ENCODE peak calls at places on chromosome 2, in six cellular contexts. K, O, H, X, Q and M are unnamed samples.

GRCh38 chr2:169106563-169107545 is 37.5 kb downstream of the DHRS9 start:
- DNase-seq in K (no peak), O (no peak), H (no peak), X (no peak), Q (no peak), M (no peak)

GRCh38 chr2:240620149-240620731 is 5.0 kb upstream of the GPR35 start:
- DNase-seq in K (no peak), O (no peak), H (no peak), X (no peak), Q (peak), M (peak)

GRCh38 chr2:120445431-120446143 is 99.7 kb downstream of the INHBB start:
- DNase-seq in K (peak), O (no peak), H (no peak), X (no peak), Q (peak), M (no peak)

GRCh38 chr2:181354626-181355025 is 102.6 kb upstream of the ITGA4 start:
- DNase-seq in K (no peak), O (no peak), H (no peak), X (no peak), Q (no peak), M (no peak)

GRCh38 chr2:48435909-48436308 is 94.0 kb upstream of the STON1 start:
- DNase-seq in K (no peak), O (no peak), H (no peak), X (no peak), Q (no peak), M (no peak)

GRCh38 chr2:239706407-239706806 is 305.6 kb upstream of the HDAC4 start:
- DNase-seq in K (no peak), O (no peak), H (no peak), X (no peak), Q (no peak), M (no peak)

GRCh38 chr2:100818606-100819364 is 1.2 kb upstream of the NPAS2 start:
- DNase-seq in K (peak), O (peak), H (peak), X (peak), Q (no peak), M (peak)

GRCh38 chr2:169366066-169366465 is 3.7 kb upstream of the LRP2 start:
- DNase-seq in K (no peak), O (no peak), H (no peak), X (no peak), Q (no peak), M (no peak)

GRCh38 chr2:6913415-6914157 is 3.6 kb upstream of the RNF144A start:
- DNase-seq in K (no peak), O (no peak), H (no peak), X (no peak), Q (no peak), M (no peak)

GRCh38 chr2:172680595-172681176 is 55.0 kb upstream of the RAPGEF4 start:
- DNase-seq in K (no peak), O (no peak), H (peak), X (no peak), Q (no peak), M (no peak)

GRCh38 chr2:156383798-156384197 is 51.3 kb upstream of the NR4A2 start:
- DNase-seq in K (no peak), O (no peak), H (no peak), X (no peak), Q (no peak), M (no peak)

GRCh38 chr2:101520246-101520645 is 45.3 kb upstream of the RFX8 start:
- DNase-seq in K (no peak), O (no peak), H (peak), X (no peak), Q (no peak), M (no peak)

GRCh38 chr2:26000561-26001211 is 18.4 kb upstream of the KIF3C start:
- DNase-seq in K (no peak), O (no peak), H (no peak), X (no peak), Q (no peak), M (no peak)

GRCh38 chr2:1868683-1869141 is 124.4 kb upstream of the PXDN start:
- DNase-seq in K (no peak), O (peak), H (no peak), X (no peak), Q (no peak), M (no peak)

GRCh38 chr2:75054296-75054695 is 95.9 kb downstream of the POLE4 start:
- DNase-seq in K (no peak), O (no peak), H (no peak), X (no peak), Q (no peak), M (no peak)

GRCh38 chr2:64857581-64858471 is 131.4 kb upstream of the SLC1A4 start:
- DNase-seq in K (no peak), O (peak), H (no peak), X (no peak), Q (no peak), M (peak)

GRCh38 chr2:239308696-239309397 is 92.0 kb downstream of the HDAC4 start:
- DNase-seq in K (no peak), O (no peak), H (no peak), X (no peak), Q (peak), M (peak)

GRCh38 chr2:195251221-195251620 is 405.8 kb upstream of the SLC39A10 start:
- DNase-seq in K (no peak), O (no peak), H (peak), X (no peak), Q (no peak), M (no peak)

GRCh38 chr2:134235771-134236170 is 18.1 kb upstream of the MGAT5 start:
- DNase-seq in K (no peak), O (no peak), H (no peak), X (no peak), Q (no peak), M (no peak)

GRCh38 chr2:169840747-169841142 is 13.5 kb downstream of the UBR3 start:
- DNase-seq in K (no peak), O (no peak), H (no peak), X (no peak), Q (no peak), M (no peak)

GRCh38 chr2:172080641-172081230 is 4.6 kb upstream of the DLX1 start:
- DNase-seq in K (no peak), O (no peak), H (no peak), X (no peak), Q (no peak), M (no peak)

GRCh38 chr2:188159484-188159883 is 132.2 kb upstream of the GULP1 start:
- DNase-seq in K (no peak), O (no peak), H (no peak), X (no peak), Q (no peak), M (no peak)

GRCh38 chr2:246489-247145 is 17.2 kb downstream of the SH3YL1 start:
- DNase-seq in K (peak), O (peak), H (peak), X (peak), Q (no peak), M (no peak)

GRCh38 chr2:176128172-176129012 is 1.1 kb upstream of the HOXD8 start:
- DNase-seq in K (no peak), O (peak), H (peak), X (no peak), Q (peak), M (peak)

GRCh38 chr2:14143435-14143834 is 489.1 kb upstream of the LRATD1 start:
- DNase-seq in K (no peak), O (no peak), H (no peak), X (no peak), Q (no peak), M (no peak)

GRCh38 chr2:71070294-71071025 is 2.0 kb downstream of the NAGK start:
- DNase-seq in K (peak), O (peak), H (no peak), X (no peak), Q (peak), M (peak)

GRCh38 chr2:9805435-9806297 is 37.6 kb upstream of the TAF1B start:
- DNase-seq in K (no peak), O (no peak), H (no peak), X (no peak), Q (peak), M (peak)

GRCh38 chr2:27118525-27119329 is at the start of gene CGREF1:
- DNase-seq in K (no peak), O (peak), H (peak), X (no peak), Q (peak), M (no peak)

GRCh38 chr2:15790326-15790725 is 150.0 kb upstream of the MYCN start:
- DNase-seq in K (no peak), O (no peak), H (no peak), X (no peak), Q (peak), M (no peak)

GRCh38 chr2:197838589-197838988 is 34.2 kb downstream of the PLCL1 start:
- DNase-seq in K (no peak), O (no peak), H (no peak), X (no peak), Q (no peak), M (no peak)
- H3K27ac ChIP-seq in K (no peak), O (no peak), H (no peak), X (no peak), Q (peak), M (peak)

GRCh38 chr2:224764565-224765236 is 48.5 kb upstream of the CCDC195 start:
- DNase-seq in K (no peak), O (no peak), H (no peak), X (no peak), Q (no peak), M (no peak)
- TF ChIP-seq POLR2AphosphoS5 in K (no peak), O (no peak), H (no peak), X (no peak), Q (no peak), M (no peak)

GRCh38 chr2:37230581-37230980 is 815 bp downstream of the CEBPZ start:
- DNase-seq in K (no peak), O (no peak), H (no peak), X (no peak), Q (no peak), M (no peak)
- H3K27ac ChIP-seq in K (peak), O (peak), H (peak), X (peak), Q (peak), M (peak)

GRCh38 chr2:209976698-209977385 is 25.6 kb upstream of the RPE start:
- DNase-seq in K (no peak), O (no peak), H (no peak), X (no peak), Q (no peak), M (no peak)

GRCh38 chr2:209973328-209973727 is 29.1 kb upstream of the RPE start:
- DNase-seq in K (no peak), O (no peak), H (no peak), X (no peak), Q (no peak), M (no peak)

GRCh38 chr2:209974566-209974965 is 27.9 kb upstream of the RPE start:
- DNase-seq in K (no peak), O (no peak), H (no peak), X (no peak), Q (no peak), M (no peak)

DNA sequence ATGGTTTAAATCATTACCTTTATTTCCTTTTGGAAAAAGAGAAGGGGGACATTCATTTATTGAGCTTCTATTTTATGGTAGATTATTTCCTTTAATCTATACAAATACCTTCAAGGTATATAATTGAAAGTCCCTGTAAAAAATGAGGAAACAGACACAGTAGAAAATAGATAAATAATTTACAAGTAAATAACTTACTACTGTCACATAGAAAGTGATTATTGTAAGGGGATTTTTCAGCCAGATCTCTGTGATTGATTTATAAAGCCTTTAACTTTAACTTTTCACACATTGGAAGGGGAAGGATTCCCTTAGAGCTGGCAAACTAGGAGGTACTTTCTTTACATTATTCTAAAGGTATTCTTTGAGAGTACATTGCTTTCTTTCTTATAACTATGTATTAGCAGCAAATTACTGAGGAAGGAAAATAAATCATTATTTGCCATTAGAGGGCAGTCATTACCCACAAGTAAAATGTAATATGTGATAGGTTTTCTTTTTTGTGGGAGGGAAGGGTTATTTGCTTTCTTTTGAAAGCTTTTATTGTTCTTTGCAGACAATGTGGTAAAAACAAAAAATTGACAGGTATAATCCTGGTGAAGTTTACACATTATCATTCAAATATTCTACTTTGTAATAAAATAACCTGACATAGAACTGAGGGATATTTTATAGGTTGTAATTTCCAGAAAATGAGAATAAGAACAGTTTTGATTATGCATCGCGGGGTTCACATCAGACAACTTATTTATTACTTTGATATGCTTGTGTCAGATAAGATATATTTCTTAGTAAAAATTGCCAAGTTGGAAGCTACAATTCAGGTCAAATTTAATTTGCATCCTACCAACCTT is 24.8 kb upstream of the RPE start:
- DNase-seq in K (peak), O (peak), H (peak), X (no peak), Q (no peak), M (no peak)
- TF ChIP-seq POLR2AphosphoS5 in K (no peak), O (no peak), H (no peak), X (no peak), Q (no peak), M (no peak)

DNA sequence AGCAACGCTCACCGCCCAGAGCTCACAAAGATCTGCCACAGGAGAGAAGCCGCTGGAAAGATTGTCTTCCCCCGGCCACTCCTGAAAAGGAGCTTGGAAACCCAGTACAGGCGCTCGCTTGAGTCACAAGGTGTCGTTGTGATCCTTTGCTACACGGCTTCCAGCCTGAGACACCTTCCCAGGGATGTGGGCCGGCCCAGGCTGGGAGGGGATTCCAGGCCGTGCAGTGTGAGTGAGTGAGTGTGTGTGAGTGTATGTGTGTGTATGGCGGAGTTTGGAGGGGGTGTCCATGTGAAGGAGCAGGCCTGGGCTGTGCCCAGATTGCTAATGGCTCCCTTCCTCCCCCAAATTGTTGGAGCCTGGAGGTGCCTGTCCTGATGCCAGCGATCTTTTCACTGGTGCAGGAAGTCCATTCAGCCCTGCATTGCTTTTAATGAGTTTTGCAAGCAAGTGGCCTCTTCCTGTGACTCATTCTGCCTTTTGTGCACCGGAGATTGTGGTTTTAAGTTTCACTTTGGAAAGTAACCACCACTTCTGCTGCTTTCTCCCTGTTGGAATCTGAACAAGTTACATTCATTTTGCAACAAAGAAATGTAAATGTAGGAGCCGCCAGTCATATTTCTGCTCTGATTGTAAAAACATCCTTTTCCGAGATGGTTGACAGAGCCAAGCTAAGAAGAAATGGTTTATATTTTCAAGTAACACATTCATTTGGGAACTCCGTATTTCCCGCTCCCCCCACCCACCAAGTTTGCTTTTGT is 83.7 kb downstream of the LPIN1 start:
- DNase-seq in K (peak), O (peak), H (peak), X (peak), Q (peak), M (peak)
- H3K27ac ChIP-seq in K (peak), O (peak), H (peak), X (peak), Q (peak), M (peak)

DNA sequence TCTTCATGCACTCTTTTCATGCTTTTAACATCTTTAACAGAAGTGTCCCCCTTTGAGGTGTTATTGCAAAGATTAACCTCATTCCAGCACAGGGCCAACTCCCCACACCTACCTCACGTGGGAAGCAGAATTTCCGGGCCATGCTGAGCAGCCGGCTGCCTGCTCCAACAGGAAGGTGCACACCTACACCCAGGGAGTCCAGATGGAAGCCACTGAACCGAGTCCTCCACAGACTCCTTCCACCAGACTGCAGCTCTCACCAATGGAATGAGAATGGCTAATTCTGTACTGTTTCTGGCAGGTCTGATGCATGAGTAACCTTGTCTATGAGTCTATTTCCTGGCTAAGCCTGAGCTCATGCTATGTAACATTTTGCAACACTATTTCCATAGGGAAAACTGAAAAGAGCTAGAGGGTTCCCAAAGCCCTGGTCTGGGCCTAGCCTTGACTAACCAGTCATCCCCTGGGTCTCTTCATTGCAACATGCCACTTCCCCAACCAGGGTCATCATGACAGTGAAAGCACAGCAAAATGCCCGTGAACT is 11.0 kb downstream of the ERFE start:
- DNase-seq in K (no peak), O (no peak), H (peak), X (no peak), Q (no peak), M (no peak)
- TF ChIP-seq POLR2AphosphoS5 in K (no peak), O (no peak), H (peak), X (no peak), Q (no peak), M (no peak)

DNA sequence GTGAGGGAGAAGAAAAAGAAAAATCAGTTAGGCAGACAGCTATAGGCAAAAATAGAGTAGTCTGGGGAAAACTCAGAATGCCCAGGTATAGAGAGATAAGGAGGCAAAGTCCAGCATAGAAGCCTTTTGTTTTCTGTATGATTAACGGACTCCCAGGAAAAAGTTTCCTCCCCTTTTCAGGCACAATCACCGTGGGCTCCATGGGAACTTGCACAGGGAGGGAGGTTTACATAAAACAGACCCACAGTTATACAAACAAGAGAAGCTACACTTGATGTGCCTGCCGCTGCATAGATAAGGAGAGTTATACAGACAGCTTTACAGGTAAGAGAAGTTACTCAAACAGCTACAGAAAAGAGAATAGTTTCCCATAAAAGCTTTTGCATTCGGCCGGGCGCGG is 39.2 kb upstream of the SULT1C3 start:
- DNase-seq in K (no peak), O (no peak), H (no peak), X (no peak), Q (no peak), M (no peak)
- H3K27ac ChIP-seq in K (no peak), O (no peak), H (no peak), X (no peak), Q (no peak), M (no peak)

DNA sequence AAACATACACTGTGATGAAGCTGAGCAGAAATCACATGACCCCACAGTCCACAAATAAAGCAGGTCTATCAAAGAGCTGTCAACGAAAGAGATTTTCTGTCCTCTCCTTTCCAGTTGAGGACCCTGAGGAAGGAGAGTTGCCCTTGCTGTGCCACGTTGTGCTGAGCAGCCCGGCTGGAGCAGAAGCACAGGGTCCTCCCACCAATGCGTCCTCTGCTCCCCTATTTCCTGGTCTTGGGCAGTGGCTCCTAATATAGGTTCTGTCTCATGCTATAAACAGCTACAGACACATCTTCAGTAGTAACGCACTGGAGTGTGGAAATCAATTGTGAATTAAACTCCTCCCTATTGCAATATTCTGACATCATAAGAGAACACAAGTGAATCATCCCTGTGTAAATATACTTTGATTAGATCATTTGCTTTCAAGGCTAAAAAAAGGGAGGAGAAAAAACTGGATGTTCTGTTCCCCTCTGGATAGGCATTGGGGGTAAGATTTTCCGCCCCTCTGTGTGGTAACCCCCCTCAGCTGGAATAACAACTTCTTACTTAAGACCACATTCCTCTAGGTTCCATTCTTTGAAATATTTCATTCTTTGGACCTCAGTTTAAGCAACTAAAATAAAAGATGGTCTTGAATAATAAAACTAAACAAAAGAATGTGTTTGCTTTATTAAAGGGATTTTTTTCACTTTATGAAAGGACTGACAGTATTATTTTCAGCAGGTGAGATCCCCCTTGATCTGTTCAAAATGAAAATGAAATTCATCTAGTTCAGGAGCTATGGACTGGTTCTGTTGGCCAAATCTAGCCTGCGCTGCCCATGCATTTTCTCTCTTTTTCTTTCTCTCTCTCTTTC is 8.3 kb upstream of the RHOB start:
- DNase-seq in K (no peak), O (no peak), H (peak), X (no peak), Q (peak), M (peak)
- TF ChIP-seq POLR2AphosphoS5 in K (no peak), O (no peak), H (no peak), X (peak), Q (peak), M (peak)